ENCODE peak calls at places on chromosomes 2 and 18, in nine cellular contexts. N is IMR-90, I is ovary, T is SJSA1, Q is psoas muscle, R is HCT116, J is H7, S is lower lobe of right lung, K is iPS DF 6.9. B is an unnamed sample.

GRCh38 chr2:75729861-75730260 is 19.1 kb upstream of the GCFC2 start:
- DNase-seq in N (no peak), I (no peak), T (no peak), Q (no peak), R (no peak), J (no peak), S (no peak), K (no peak), B (no peak)

GRCh38 chr2:119106301-119106897 is 52.2 kb downstream of the C1QL2 start:
- DNase-seq in N (peak; percentile 33), I (no peak), T (no peak), Q (no peak), R (no peak), J (peak; percentile 55), S (no peak), K (no peak), B (no peak)

GRCh38 chr18:48959551-48959920 is 8.8 kb upstream of the SMAD7 start:
- DNase-seq in N (no peak), I (no peak), T (no peak), Q (no peak), R (no peak), J (peak; percentile 57), S (no peak), K (no peak), B (no peak)

GRCh38 chr2:240163056-240163714 is 22.7 kb upstream of the OTOS start:
- DNase-seq in N (no peak), I (no peak), T (no peak), Q (peak; percentile 28), R (no peak), J (no peak), S (peak; percentile 34), K (no peak), B (no peak)

GRCh38 chr18:45379903-45380302 is 235.4 kb upstream of the SLC14A2 start:
- DNase-seq in N (no peak), I (no peak), T (no peak), Q (no peak), R (no peak), J (no peak), S (no peak), K (no peak), B (no peak)

GRCh38 chr2:120422761-120423160 is 76.8 kb downstream of the INHBB start:
- DNase-seq in N (no peak), I (no peak), T (no peak), Q (no peak), R (no peak), J (no peak), S (no peak), K (no peak), B (no peak)

GRCh38 chr2:69200107-69200520 is 186.9 kb downstream of the GFPT1 start:
- DNase-seq in N (peak; percentile 95), I (peak; percentile 80), T (no peak), Q (no peak), R (no peak), J (no peak), S (no peak), K (no peak), B (peak; percentile 30)

GRCh38 chr2:10375570-10376266 is 72.4 kb downstream of the ODC1 start:
- DNase-seq in N (no peak), I (no peak), T (no peak), Q (no peak), R (no peak), J (no peak), S (no peak), K (no peak), B (no peak)

GRCh38 chr2:84288335-84288734 is 170.7 kb downstream of the SUCLG1 start:
- DNase-seq in N (no peak), I (no peak), T (no peak), Q (no peak), R (no peak), J (peak; percentile 23), S (no peak), K (no peak), B (no peak)

GRCh38 chr2:182522428-182522896 is 95.6 kb upstream of the PDE1A start:
- DNase-seq in N (no peak), I (no peak), T (no peak), Q (no peak), R (no peak), J (no peak), S (no peak), K (no peak), B (no peak)

GRCh38 chr2:187215576-187216240 is 232.3 kb downstream of the CALCRL start:
- DNase-seq in N (no peak), I (no peak), T (no peak), Q (no peak), R (no peak), J (no peak), S (no peak), K (no peak), B (no peak)

GRCh38 chr18:61154866-61155265 is 178.4 kb upstream of the CDH20 start:
- DNase-seq in N (no peak), I (no peak), T (no peak), Q (no peak), R (no peak), J (no peak), S (no peak), K (no peak), B (no peak)

GRCh38 chr18:52326001-52326400 is 14.0 kb upstream of the DCC start:
- DNase-seq in N (peak; percentile 56), I (no peak), T (no peak), Q (no peak), R (no peak), J (no peak), S (no peak), K (no peak), B (no peak)

GRCh38 chr2:121479882-121480522 is 50.7 kb upstream of the RNU4ATAC start:
- DNase-seq in N (no peak), I (no peak), T (no peak), Q (no peak), R (no peak), J (peak; percentile 16), S (no peak), K (no peak), B (no peak)

GRCh38 chr18:3872651-3873050 is 422.7 kb downstream of the TGIF1 start:
- DNase-seq in N (no peak), I (no peak), T (no peak), Q (no peak), R (no peak), J (no peak), S (no peak), K (no peak), B (no peak)

GRCh38 chr2:45130758-45131157 is 121.5 kb upstream of the SIX2 start:
- DNase-seq in N (no peak), I (no peak), T (no peak), Q (no peak), R (no peak), J (no peak), S (no peak), K (no peak), B (no peak)

GRCh38 chr2:108377815-108378630 is at the start of gene SULT1C4:
- DNase-seq in N (peak; percentile 66), I (peak; percentile 90), T (no peak), Q (peak; percentile 62), R (no peak), J (peak; percentile 36), S (peak; percentile 57), K (no peak), B (no peak)

DNA sequence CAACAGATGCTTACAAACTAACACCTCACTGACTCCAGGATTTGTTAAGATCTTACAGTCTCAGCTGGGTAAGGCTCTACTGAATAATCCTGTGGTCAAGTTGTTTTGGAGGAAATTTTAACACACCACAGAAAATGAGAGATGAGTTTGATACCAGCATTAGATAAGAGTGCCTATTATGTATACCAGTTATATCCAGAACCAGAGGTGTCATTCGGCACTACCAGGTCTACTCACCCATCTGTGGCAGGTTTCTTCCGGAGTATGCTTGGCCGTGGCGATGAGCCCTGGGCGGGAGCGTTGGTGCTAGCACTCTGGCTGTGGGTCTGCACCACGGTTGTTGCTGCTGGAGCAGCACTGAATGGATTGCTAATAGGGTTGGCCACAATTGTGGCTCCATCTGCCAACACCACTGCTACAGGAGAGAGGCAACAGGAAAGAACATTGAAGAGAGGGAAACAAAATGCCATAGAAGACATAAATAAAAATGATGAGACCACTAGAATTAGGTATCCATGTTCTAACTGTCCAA is 41.2 kb downstream of the SAP130 start:
- DNase-seq in N (no peak), I (no peak), T (no peak), Q (no peak), R (no peak), J (no peak), S (no peak), K (no peak), B (no peak)
- H3K36me3 ChIP-seq in N (peaks cover 46% of the 10 kb centered on the region), I (no peaks in the 10 kb centered on the region), T (peaks cover 76% of the 10 kb centered on the region), Q (no peaks in the 10 kb centered on the region), R (peaks cover 42% of the 10 kb centered on the region), J (peaks cover 24% of the 10 kb centered on the region), S (peaks cover 94% of the 10 kb centered on the region), K (peaks cover 22% of the 10 kb centered on the region), B (peaks cover 75% of the 10 kb centered on the region)

DNA sequence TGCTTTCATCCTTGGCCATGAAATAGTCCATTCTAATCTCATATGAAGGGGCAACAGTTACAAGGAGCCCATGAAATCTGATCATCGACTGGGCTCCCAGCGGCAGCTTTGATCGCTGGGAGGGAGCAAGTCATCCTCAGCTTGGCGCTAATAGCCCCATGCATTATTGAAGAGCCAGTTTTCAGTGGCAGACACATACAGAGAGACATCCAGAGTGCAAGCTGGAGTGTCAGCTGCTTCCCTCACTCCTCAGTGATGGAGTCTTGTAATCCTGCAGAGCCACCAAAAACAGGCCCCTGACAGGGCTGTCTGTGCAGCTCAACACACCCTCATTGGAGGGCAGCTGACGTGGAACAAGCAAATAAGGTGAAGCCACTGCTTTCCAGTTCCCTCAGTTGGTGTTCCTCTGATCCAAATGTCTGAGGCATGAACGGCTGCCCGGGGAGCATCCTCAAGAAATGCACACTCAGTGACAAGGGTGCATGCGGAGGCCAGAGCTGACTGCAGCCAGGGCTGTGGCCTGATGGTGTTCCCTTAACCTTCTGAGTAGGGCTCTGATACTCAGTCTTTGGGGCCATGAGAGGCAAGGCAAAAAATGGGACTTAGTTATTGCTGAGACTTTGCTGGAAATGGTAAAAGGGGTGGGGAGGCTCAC is 97.3 kb downstream of the RHOB start:
- DNase-seq in N (no peak), I (no peak), T (no peak), Q (no peak), R (no peak), J (no peak), S (no peak), K (no peak), B (peak; percentile 13)
- H3K4me3 ChIP-seq in N (no peak overlapping the region), I (no peak overlapping the region), T (no peak overlapping the region), Q (peak overlapping the region; percentile 35), R (no peak overlapping the region), J (no peak overlapping the region), S (no peak overlapping the region), K (no peak overlapping the region), B (no peak overlapping the region)

DNA sequence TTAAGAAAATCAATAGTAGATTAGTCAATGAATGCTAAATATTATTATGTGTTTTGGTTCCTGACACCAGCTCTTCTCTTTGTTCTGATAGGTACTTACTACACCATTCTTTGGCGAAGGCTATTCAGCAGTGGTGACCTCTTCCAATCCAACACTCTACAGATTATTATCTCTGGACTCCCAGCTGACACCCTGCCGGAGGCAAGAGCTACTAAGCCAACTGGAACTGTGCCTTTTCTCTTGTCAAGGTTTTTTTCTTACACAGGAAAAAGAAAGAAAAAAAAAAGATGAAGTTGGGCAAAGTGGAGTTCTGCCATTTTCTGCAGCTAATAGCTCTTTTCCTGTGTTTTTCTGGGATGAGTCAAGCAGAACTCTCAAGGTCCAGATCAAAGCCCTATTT is 11.7 kb downstream of the CDH7 start:
- DNase-seq in N (no peak), I (no peak), T (no peak), Q (no peak), R (no peak), J (no peak), S (no peak), K (no peak), B (no peak)
- H3K36me3 ChIP-seq in N (no peaks in the 10 kb centered on the region), I (no peaks in the 10 kb centered on the region), T (no peaks in the 10 kb centered on the region), Q (no peaks in the 10 kb centered on the region), R (no peaks in the 10 kb centered on the region), J (no peaks in the 10 kb centered on the region), S (no peaks in the 10 kb centered on the region), K (no peaks in the 10 kb centered on the region), B (no peaks in the 10 kb centered on the region)

GRCh38 chr2:178193496-178193822 is 853 bp upstream of the OSBPL6 start:
- DNase-seq in N (peak; percentile 4), I (no peak), T (no peak), Q (no peak), R (no peak), J (no peak), S (no peak), K (no peak), B (peak; percentile 11)
- H3K4me3 ChIP-seq in N (peak overlapping the region; percentile 90), I (peak overlapping the region; percentile 51), T (peak overlapping the region; percentile 76), Q (peak overlapping the region; percentile 97), R (peak overlapping the region; percentile 87), J (peak overlapping the region; percentile 83), S (peak overlapping the region; percentile 91), K (peak overlapping the region; percentile 92), B (peak overlapping the region; percentile 98)